ENCODE peak calls at places on chromosomes 11 and 22, in five cellular contexts. E, R, Y, Z and B are unnamed samples.

GRCh38 chr22:45319319-45319675 is 9.6 kb downstream of the FAM118A start:
- DNase-seq in E (peak; percentile 55), R (no peak), Y (no peak), Z (no peak), B (no peak)

GRCh38 chr11:123409456-123409801 is 20.6 kb upstream of the GRAMD1B start:
- DNase-seq in E (no peak), R (no peak), Y (no peak), Z (no peak), B (no peak)

GRCh38 chr22:31102441-31103081 is 4.8 kb downstream of the SELENOM start:
- DNase-seq in E (peak; percentile 97), R (peak; percentile 73), Y (no peak), Z (no peak), B (no peak)

GRCh38 chr11:114847599-114847998 is 169.3 kb downstream of the NXPE2 start:
- DNase-seq in E (no peak), R (no peak), Y (no peak), Z (no peak), B (no peak)

GRCh38 chr22:39132871-39133524 is 19.5 kb downstream of the CBX7 start:
- DNase-seq in E (no peak), R (no peak), Y (no peak), Z (no peak), B (no peak)

GRCh38 chr22:36424901-36425579 is 37.3 kb upstream of the MYH9 start:
- DNase-seq in E (no peak), R (no peak), Y (no peak), Z (no peak), B (no peak)

GRCh38 chr11:44162662-44163061 is 67.2 kb downstream of the EXT2 start:
- DNase-seq in E (no peak), R (no peak), Y (no peak), Z (no peak), B (no peak)

GRCh38 chr11:107583629-107584195 is 7.2 kb upstream of the ELMOD1 start:
- DNase-seq in E (peak; percentile 78), R (no peak), Y (no peak), Z (no peak), B (no peak)

GRCh38 chr11:105027671-105028070 is 4.7 kb upstream of the CASP5 start:
- DNase-seq in E (no peak), R (no peak), Y (no peak), Z (no peak), B (no peak)